ENCODE peak calls at places on chromosomes 3 and 15, in ten cellular contexts. One of them, this sample, is unnamed.
A peak's percentile ranks its signal among the peaks of the same experiment; 100 is the strongest.

GRCh38 chr15:95903352-95903751 is 427.1 kb upstream of the NR2F2 start:
- DNase-seq in AG04449: no peak
- DNase-seq in tibial artery: no peak
- DNase-seq in prostate gland: no peak
- DNase-seq in GM12865: no peak
- DNase-seq in right lobe of liver: no peak
- DNase-seq in HFF-Myc: no peak
- DNase-seq in body of pancreas: no peak
- DNase-seq in skeletal muscle cell: no peak
- DNase-seq in PC-9: no peak
- DNase-seq in this sample: no peak

GRCh38 chr3:46989146-46989810 is 9.8 kb downstream of the NBEAL2 start:
- DNase-seq in tibial artery: no peak
- DNase-seq in PC-9: no peak
- DNase-seq in HFF-Myc: no peak
- DNase-seq in prostate gland: no peak
- DNase-seq in GM12865: no peak
- DNase-seq in AG04449: no peak
- DNase-seq in right lobe of liver: no peak
- DNase-seq in skeletal muscle cell: no peak
- DNase-seq in body of pancreas: no peak
- DNase-seq in this sample: no peak

GRCh38 chr15:100861511-100861991 is 18.1 kb upstream of the ALDH1A3 start:
- DNase-seq in prostate gland: no peak
- DNase-seq in skeletal muscle cell: no peak
- DNase-seq in AG04449: no peak
- DNase-seq in body of pancreas: no peak
- DNase-seq in PC-9: no peak
- DNase-seq in GM12865: no peak
- DNase-seq in HFF-Myc: no peak
- DNase-seq in right lobe of liver: no peak
- DNase-seq in tibial artery: no peak
- DNase-seq in this sample: no peak

GRCh38 chr15:55907797-55908196 is 85.6 kb downstream of the NEDD4 start:
- DNase-seq in GM12865: no peak
- DNase-seq in AG04449: peak; percentile 96
- DNase-seq in tibial artery: no peak
- DNase-seq in PC-9: peak; percentile 74
- DNase-seq in prostate gland: no peak
- DNase-seq in HFF-Myc: peak; percentile 89
- DNase-seq in body of pancreas: no peak
- DNase-seq in right lobe of liver: no peak
- DNase-seq in skeletal muscle cell: peak; percentile 92
- DNase-seq in this sample: peak; percentile 96

GRCh38 chr3:122353215-122353614 is 28.2 kb downstream of the CSTA start:
- DNase-seq in tibial artery: no peak
- DNase-seq in GM12865: no peak
- DNase-seq in skeletal muscle cell: no peak
- DNase-seq in PC-9: no peak
- DNase-seq in prostate gland: no peak
- DNase-seq in right lobe of liver: peak; percentile 76
- DNase-seq in AG04449: no peak
- DNase-seq in body of pancreas: no peak
- DNase-seq in HFF-Myc: no peak
- DNase-seq in this sample: no peak

GRCh38 chr3:115819785-115820384 is 196.6 kb downstream of the GAP43 start:
- DNase-seq in right lobe of liver: no peak
- DNase-seq in tibial artery: peak; percentile 74
- DNase-seq in HFF-Myc: peak; percentile 84
- DNase-seq in prostate gland: peak; percentile 70
- DNase-seq in AG04449: no peak
- DNase-seq in GM12865: peak; percentile 82
- DNase-seq in skeletal muscle cell: no peak
- DNase-seq in body of pancreas: peak; percentile 81
- DNase-seq in PC-9: peak; percentile 61
- DNase-seq in this sample: peak; percentile 36

GRCh38 chr3:132418916-132419315 is 1.6 kb downstream of the DNAJC13 start:
- DNase-seq in GM12865: no peak
- DNase-seq in prostate gland: no peak
- DNase-seq in AG04449: no peak
- DNase-seq in HFF-Myc: no peak
- DNase-seq in skeletal muscle cell: no peak
- DNase-seq in right lobe of liver: no peak
- DNase-seq in tibial artery: no peak
- DNase-seq in body of pancreas: no peak
- DNase-seq in PC-9: no peak
- DNase-seq in this sample: no peak

GRCh38 chr3:46932455-46933225 is 43.9 kb downstream of the CCDC12 start:
- DNase-seq in prostate gland: no peak
- DNase-seq in HFF-Myc: no peak
- DNase-seq in body of pancreas: no peak
- DNase-seq in skeletal muscle cell: no peak
- DNase-seq in GM12865: no peak
- DNase-seq in AG04449: no peak
- DNase-seq in tibial artery: peak; percentile 52
- DNase-seq in PC-9: no peak
- DNase-seq in right lobe of liver: no peak
- DNase-seq in this sample: no peak

GRCh38 chr3:196220991-196221390 is 4.7 kb downstream of the SLC51A start:
- DNase-seq in prostate gland: no peak
- DNase-seq in body of pancreas: no peak
- DNase-seq in skeletal muscle cell: no peak
- DNase-seq in PC-9: no peak
- DNase-seq in right lobe of liver: no peak
- DNase-seq in AG04449: no peak
- DNase-seq in GM12865: no peak
- DNase-seq in tibial artery: peak; percentile 13
- DNase-seq in HFF-Myc: no peak
- DNase-seq in this sample: no peak

GRCh38 chr3:127762787-127763105 is 59.6 kb downstream of the MGLL start:
- DNase-seq in body of pancreas: no peak
- DNase-seq in HFF-Myc: no peak
- DNase-seq in prostate gland: no peak
- DNase-seq in PC-9: no peak
- DNase-seq in tibial artery: no peak
- DNase-seq in right lobe of liver: no peak
- DNase-seq in GM12865: no peak
- DNase-seq in AG04449: no peak
- DNase-seq in skeletal muscle cell: no peak
- DNase-seq in this sample: no peak

GRCh38 chr3:162984752-162985151 is 1488.1 kb downstream of the OTOL1 start:
- DNase-seq in prostate gland: no peak
- DNase-seq in tibial artery: no peak
- DNase-seq in HFF-Myc: no peak
- DNase-seq in right lobe of liver: no peak
- DNase-seq in GM12865: no peak
- DNase-seq in skeletal muscle cell: no peak
- DNase-seq in body of pancreas: no peak
- DNase-seq in PC-9: no peak
- DNase-seq in AG04449: no peak
- DNase-seq in this sample: no peak

GRCh38 chr3:50652709-50653108 is 22.0 kb upstream of the DOCK3 start:
- DNase-seq in tibial artery: no peak
- DNase-seq in GM12865: peak; percentile 54
- DNase-seq in AG04449: no peak
- DNase-seq in right lobe of liver: no peak
- DNase-seq in body of pancreas: peak; percentile 37
- DNase-seq in PC-9: no peak
- DNase-seq in skeletal muscle cell: no peak
- DNase-seq in prostate gland: no peak
- DNase-seq in HFF-Myc: no peak
- DNase-seq in this sample: no peak

GRCh38 chr3:157441102-157441622 is 4.5 kb downstream of the PTX3 start:
- DNase-seq in HFF-Myc: no peak
- DNase-seq in right lobe of liver: no peak
- DNase-seq in prostate gland: no peak
- DNase-seq in GM12865: no peak
- DNase-seq in skeletal muscle cell: no peak
- DNase-seq in PC-9: no peak
- DNase-seq in body of pancreas: no peak
- DNase-seq in tibial artery: no peak
- DNase-seq in AG04449: no peak
- DNase-seq in this sample: no peak

GRCh38 chr3:157442729-157443128 is 6.1 kb downstream of the PTX3 start:
- DNase-seq in AG04449: no peak
- DNase-seq in tibial artery: no peak
- DNase-seq in prostate gland: no peak
- DNase-seq in GM12865: no peak
- DNase-seq in body of pancreas: no peak
- DNase-seq in skeletal muscle cell: no peak
- DNase-seq in right lobe of liver: no peak
- DNase-seq in PC-9: no peak
- DNase-seq in HFF-Myc: no peak
- DNase-seq in this sample: no peak

GRCh38 chr3:157443873-157444770 is 7.5 kb downstream of the PTX3 start:
- DNase-seq in prostate gland: no peak
- DNase-seq in body of pancreas: no peak
- DNase-seq in HFF-Myc: no peak
- DNase-seq in PC-9: no peak
- DNase-seq in tibial artery: no peak
- DNase-seq in skeletal muscle cell: peak; percentile 56
- DNase-seq in AG04449: no peak
- DNase-seq in GM12865: no peak
- DNase-seq in right lobe of liver: no peak
- DNase-seq in this sample: no peak

GRCh38 chr3:157436583-157437300 is at the start of gene PTX3:
- DNase-seq in HFF-Myc: no peak
- DNase-seq in GM12865: no peak
- DNase-seq in body of pancreas: peak; percentile 15
- DNase-seq in prostate gland: no peak
- DNase-seq in AG04449: no peak
- DNase-seq in skeletal muscle cell: peak; percentile 94
- DNase-seq in PC-9: peak; percentile 81
- DNase-seq in right lobe of liver: no peak
- DNase-seq in tibial artery: no peak
- DNase-seq in this sample: peak; percentile 52

GRCh38 chr3:157438371-157438735 is 1.7 kb downstream of the PTX3 start:
- DNase-seq in right lobe of liver: no peak
- DNase-seq in skeletal muscle cell: no peak
- DNase-seq in body of pancreas: no peak
- DNase-seq in GM12865: no peak
- DNase-seq in tibial artery: no peak
- DNase-seq in HFF-Myc: no peak
- DNase-seq in AG04449: no peak
- DNase-seq in PC-9: no peak
- DNase-seq in prostate gland: no peak
- DNase-seq in this sample: no peak
- H3K4me3 ChIP-seq in right lobe of liver: peak overlapping the region; percentile 28
- H3K4me3 ChIP-seq in skeletal muscle cell: peak overlapping the region; percentile 72
- H3K4me3 ChIP-seq in body of pancreas: peak overlapping the region; percentile 23
- H3K4me3 ChIP-seq in GM12865: no peak overlapping the region
- H3K4me3 ChIP-seq in tibial artery: peak overlapping the region; percentile 54
- H3K4me3 ChIP-seq in HFF-Myc: peak overlapping the region; percentile 70
- H3K4me3 ChIP-seq in AG04449: peak overlapping the region; percentile 70
- H3K4me3 ChIP-seq in PC-9: peak overlapping the region; percentile 91
- H3K4me3 ChIP-seq in prostate gland: peak overlapping the region; percentile 37
- H3K4me3 ChIP-seq in this sample: peak overlapping the region; percentile 54

DNA sequence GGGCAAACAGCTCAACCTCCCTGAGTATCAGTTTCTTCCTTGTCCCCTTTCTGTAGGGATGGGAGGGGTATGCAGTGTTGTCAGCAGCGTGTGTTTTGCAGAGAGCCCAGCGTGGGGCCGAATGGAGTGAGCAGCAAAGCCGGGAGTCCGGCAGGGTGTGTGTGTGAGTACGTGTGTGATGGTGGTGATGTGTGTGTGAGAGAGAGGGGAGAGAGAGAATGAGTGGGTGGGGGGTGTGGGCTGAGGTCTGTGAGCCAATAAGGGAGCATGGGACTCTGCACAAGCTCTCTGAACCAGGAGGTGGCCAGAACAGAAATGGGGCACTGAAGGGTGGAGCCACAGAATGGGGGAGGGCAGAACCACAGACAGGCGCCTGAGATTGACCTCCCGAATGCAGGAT is 43.8 kb downstream of the IFT122 start:
- DNase-seq in prostate gland: no peak
- DNase-seq in right lobe of liver: no peak
- DNase-seq in HFF-Myc: no peak
- DNase-seq in skeletal muscle cell: no peak
- DNase-seq in PC-9: no peak
- DNase-seq in AG04449: no peak
- DNase-seq in GM12865: no peak
- DNase-seq in body of pancreas: no peak
- DNase-seq in tibial artery: no peak
- DNase-seq in this sample: no peak
- H3K4me3 ChIP-seq in prostate gland: no peak overlapping the region
- H3K4me3 ChIP-seq in right lobe of liver: no peak overlapping the region
- H3K4me3 ChIP-seq in HFF-Myc: no peak overlapping the region
- H3K4me3 ChIP-seq in skeletal muscle cell: no peak overlapping the region
- H3K4me3 ChIP-seq in PC-9: no peak overlapping the region
- H3K4me3 ChIP-seq in AG04449: no peak overlapping the region
- H3K4me3 ChIP-seq in GM12865: no peak overlapping the region
- H3K4me3 ChIP-seq in body of pancreas: no peak overlapping the region
- H3K4me3 ChIP-seq in tibial artery: no peak overlapping the region
- H3K4me3 ChIP-seq in this sample: no peak overlapping the region

DNA sequence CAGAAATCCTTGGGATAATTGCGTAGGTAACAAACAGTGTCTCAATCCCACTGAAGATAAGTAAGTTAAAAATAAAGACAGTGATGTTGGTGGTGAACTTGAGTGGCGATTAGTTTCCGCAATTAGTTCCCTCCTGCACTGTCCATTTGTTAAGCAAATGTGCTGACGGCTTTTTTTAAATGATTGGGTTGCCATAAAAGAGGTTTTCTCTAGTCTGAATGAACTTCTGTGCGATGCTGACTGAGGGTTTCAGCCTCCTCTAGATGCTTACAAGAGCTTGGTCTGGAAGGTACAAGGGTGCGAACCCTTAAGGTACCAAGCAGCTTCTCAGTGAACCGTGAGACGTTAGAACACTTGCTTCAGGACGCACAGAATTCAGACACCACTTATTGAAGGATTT is 746 bp downstream of the MCTP2 start:
- DNase-seq in skeletal muscle cell: no peak
- DNase-seq in prostate gland: no peak
- DNase-seq in PC-9: no peak
- DNase-seq in right lobe of liver: no peak
- DNase-seq in body of pancreas: no peak
- DNase-seq in AG04449: no peak
- DNase-seq in HFF-Myc: no peak
- DNase-seq in GM12865: no peak
- DNase-seq in tibial artery: no peak
- DNase-seq in this sample: no peak
- H3K4me3 ChIP-seq in skeletal muscle cell: no peak overlapping the region
- H3K4me3 ChIP-seq in prostate gland: peak overlapping the region; percentile 75
- H3K4me3 ChIP-seq in PC-9: peak overlapping the region; percentile 71
- H3K4me3 ChIP-seq in right lobe of liver: peak overlapping the region; percentile 61
- H3K4me3 ChIP-seq in body of pancreas: peak overlapping the region; percentile 67
- H3K4me3 ChIP-seq in AG04449: peak overlapping the region; percentile 63
- H3K4me3 ChIP-seq in HFF-Myc: peak overlapping the region; percentile 30
- H3K4me3 ChIP-seq in GM12865: no peak overlapping the region
- H3K4me3 ChIP-seq in tibial artery: no peak overlapping the region
- H3K4me3 ChIP-seq in this sample: peak overlapping the region; percentile 76

DNA sequence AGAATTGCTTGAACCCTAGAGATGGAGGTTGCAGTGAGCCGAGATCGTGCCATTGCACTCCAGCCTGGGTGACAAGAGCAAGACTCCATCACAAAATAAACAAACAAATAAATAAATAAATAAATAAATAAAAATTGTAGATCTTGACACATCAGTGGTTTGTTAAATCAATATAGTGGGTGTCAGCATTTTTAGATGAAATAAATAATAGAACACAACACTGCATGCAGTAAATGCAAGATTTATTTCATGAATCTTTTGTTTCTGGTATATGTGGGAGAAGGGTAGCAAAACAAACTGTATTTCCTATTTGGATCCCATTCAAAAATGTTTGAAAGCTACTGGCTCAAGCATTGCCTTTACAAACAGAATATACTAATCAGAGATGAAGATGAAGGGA is 35.6 kb upstream of the CHRM5 start:
- DNase-seq in PC-9: no peak
- DNase-seq in GM12865: no peak
- DNase-seq in AG04449: no peak
- DNase-seq in prostate gland: no peak
- DNase-seq in body of pancreas: no peak
- DNase-seq in right lobe of liver: no peak
- DNase-seq in tibial artery: no peak
- DNase-seq in HFF-Myc: no peak
- DNase-seq in skeletal muscle cell: no peak
- DNase-seq in this sample: no peak
- H3K4me3 ChIP-seq in PC-9: no peak overlapping the region
- H3K4me3 ChIP-seq in GM12865: no peak overlapping the region
- H3K4me3 ChIP-seq in AG04449: no peak overlapping the region
- H3K4me3 ChIP-seq in prostate gland: no peak overlapping the region
- H3K4me3 ChIP-seq in body of pancreas: no peak overlapping the region
- H3K4me3 ChIP-seq in right lobe of liver: no peak overlapping the region
- H3K4me3 ChIP-seq in tibial artery: no peak overlapping the region
- H3K4me3 ChIP-seq in HFF-Myc: no peak overlapping the region
- H3K4me3 ChIP-seq in skeletal muscle cell: no peak overlapping the region
- H3K4me3 ChIP-seq in this sample: no peak overlapping the region

This sample was measured in epithelial cell of proximal tubule.